ENCODE peak calls at places on chromosomes 5 and 9, in eight cellular contexts. One of them, this sample, is unnamed.

GRCh38 chr5:180375955-180376354 is 22.8 kb upstream of the GFPT2 start:
- DNase-seq in tibial artery: no peak
- DNase-seq in posterior cingulate gyrus: no peak
- DNase-seq in WERI-Rb-1: no peak
- DNase-seq in choroid plexus epithelial cell: no peak
- DNase-seq in GM23248: no peak
- DNase-seq in aorta: no peak
- DNase-seq in endodermal cell: no peak
- DNase-seq in this sample: no peak

GRCh38 chr9:82127993-82128710 is 139.6 kb downstream of the SPATA31D1 start:
- DNase-seq in tibial artery: no peak
- DNase-seq in posterior cingulate gyrus: no peak
- DNase-seq in WERI-Rb-1: no peak
- DNase-seq in choroid plexus epithelial cell: no peak
- DNase-seq in GM23248: no peak
- DNase-seq in aorta: no peak
- DNase-seq in endodermal cell: no peak
- DNase-seq in this sample: no peak

GRCh38 chr5:141760193-141760592 is 78.2 kb upstream of the ARAP3 start:
- DNase-seq in tibial artery: no peak
- DNase-seq in posterior cingulate gyrus: no peak
- DNase-seq in WERI-Rb-1: no peak
- DNase-seq in choroid plexus epithelial cell: no peak
- DNase-seq in GM23248: peak
- DNase-seq in aorta: no peak
- DNase-seq in endodermal cell: no peak
- DNase-seq in this sample: no peak

GRCh38 chr5:72280655-72281069 is 39.4 kb downstream of the MRPS27 start:
- DNase-seq in tibial artery: no peak
- DNase-seq in posterior cingulate gyrus: no peak
- DNase-seq in WERI-Rb-1: peak
- DNase-seq in choroid plexus epithelial cell: peak
- DNase-seq in GM23248: peak
- DNase-seq in aorta: no peak
- DNase-seq in endodermal cell: peak
- DNase-seq in this sample: no peak

GRCh38 chr9:36136894-36137391 is 410 bp downstream of the GLIPR2 start:
- DNase-seq in tibial artery: peak
- DNase-seq in posterior cingulate gyrus: no peak
- DNase-seq in WERI-Rb-1: no peak
- DNase-seq in choroid plexus epithelial cell: no peak
- DNase-seq in GM23248: peak
- DNase-seq in aorta: peak
- DNase-seq in endodermal cell: peak
- DNase-seq in this sample: no peak

GRCh38 chr9:113614843-113615648 is 151.5 kb downstream of the RGS3 start:
- DNase-seq in tibial artery: no peak
- DNase-seq in posterior cingulate gyrus: peak
- DNase-seq in WERI-Rb-1: no peak
- DNase-seq in choroid plexus epithelial cell: peak
- DNase-seq in GM23248: peak
- DNase-seq in aorta: peak
- DNase-seq in endodermal cell: no peak
- DNase-seq in this sample: no peak

GRCh38 chr5:111731638-111732037 is 25.4 kb downstream of the NREP start:
- DNase-seq in tibial artery: no peak
- DNase-seq in posterior cingulate gyrus: no peak
- DNase-seq in WERI-Rb-1: no peak
- DNase-seq in choroid plexus epithelial cell: no peak
- DNase-seq in GM23248: no peak
- DNase-seq in aorta: no peak
- DNase-seq in endodermal cell: no peak
- DNase-seq in this sample: no peak

GRCh38 chr5:69305512-69305911 is 27.1 kb downstream of the CCDC125 start:
- DNase-seq in tibial artery: no peak
- DNase-seq in posterior cingulate gyrus: no peak
- DNase-seq in WERI-Rb-1: no peak
- DNase-seq in choroid plexus epithelial cell: no peak
- DNase-seq in GM23248: no peak
- DNase-seq in aorta: no peak
- DNase-seq in endodermal cell: no peak
- DNase-seq in this sample: no peak

GRCh38 chr9:108784998-108785397 is 70.8 kb downstream of the ACTL7B start:
- DNase-seq in tibial artery: no peak
- DNase-seq in posterior cingulate gyrus: no peak
- DNase-seq in WERI-Rb-1: peak
- DNase-seq in choroid plexus epithelial cell: peak
- DNase-seq in GM23248: peak
- DNase-seq in aorta: no peak
- DNase-seq in endodermal cell: no peak
- DNase-seq in this sample: no peak

GRCh38 chr9:110939053-110939452 is 99.2 kb downstream of the LPAR1 start:
- DNase-seq in tibial artery: no peak
- DNase-seq in posterior cingulate gyrus: no peak
- DNase-seq in WERI-Rb-1: no peak
- DNase-seq in choroid plexus epithelial cell: no peak
- DNase-seq in GM23248: no peak
- DNase-seq in aorta: no peak
- DNase-seq in endodermal cell: no peak
- DNase-seq in this sample: no peak

GRCh38 chr9:92978345-92978875 is 31.1 kb downstream of the FGD3 start:
- DNase-seq in tibial artery: no peak
- DNase-seq in posterior cingulate gyrus: no peak
- DNase-seq in WERI-Rb-1: no peak
- DNase-seq in choroid plexus epithelial cell: no peak
- DNase-seq in GM23248: no peak
- DNase-seq in aorta: no peak
- DNase-seq in endodermal cell: no peak
- DNase-seq in this sample: no peak

GRCh38 chr5:73374520-73375235 is 73.9 kb downstream of the FOXD1 start:
- DNase-seq in tibial artery: no peak
- DNase-seq in posterior cingulate gyrus: no peak
- DNase-seq in WERI-Rb-1: no peak
- DNase-seq in choroid plexus epithelial cell: peak
- DNase-seq in GM23248: peak
- DNase-seq in aorta: no peak
- DNase-seq in endodermal cell: no peak
- DNase-seq in this sample: no peak

GRCh38 chr9:23648651-23649050 is 177.4 kb downstream of the ELAVL2 start:
- DNase-seq in tibial artery: no peak
- DNase-seq in posterior cingulate gyrus: no peak
- DNase-seq in WERI-Rb-1: peak
- DNase-seq in choroid plexus epithelial cell: no peak
- DNase-seq in GM23248: no peak
- DNase-seq in aorta: no peak
- DNase-seq in endodermal cell: no peak
- DNase-seq in this sample: no peak

GRCh38 chr9:126702501-126703329 is 89.0 kb downstream of the LMX1B start:
- DNase-seq in tibial artery: peak
- DNase-seq in posterior cingulate gyrus: no peak
- DNase-seq in WERI-Rb-1: peak
- DNase-seq in choroid plexus epithelial cell: no peak
- DNase-seq in GM23248: peak
- DNase-seq in aorta: peak
- DNase-seq in endodermal cell: peak
- DNase-seq in this sample: no peak

GRCh38 chr9:88741335-88741734 is 206.4 kb downstream of the NXNL2 start:
- DNase-seq in tibial artery: no peak
- DNase-seq in posterior cingulate gyrus: no peak
- DNase-seq in WERI-Rb-1: peak
- DNase-seq in choroid plexus epithelial cell: peak
- DNase-seq in GM23248: no peak
- DNase-seq in aorta: no peak
- DNase-seq in endodermal cell: peak
- DNase-seq in this sample: no peak

GRCh38 chr5:131747180-131748105 is 49.4 kb downstream of the FNIP1 start:
- DNase-seq in tibial artery: no peak
- DNase-seq in posterior cingulate gyrus: no peak
- DNase-seq in WERI-Rb-1: no peak
- DNase-seq in choroid plexus epithelial cell: peak
- DNase-seq in GM23248: peak
- DNase-seq in aorta: no peak
- DNase-seq in endodermal cell: no peak
- DNase-seq in this sample: no peak

GRCh38 chr5:121963409-121963808 is 1.6 kb downstream of the SRFBP1 start:
- DNase-seq in tibial artery: no peak
- DNase-seq in posterior cingulate gyrus: no peak
- DNase-seq in WERI-Rb-1: no peak
- DNase-seq in choroid plexus epithelial cell: no peak
- DNase-seq in GM23248: no peak
- DNase-seq in aorta: no peak
- DNase-seq in endodermal cell: no peak
- DNase-seq in this sample: no peak

GRCh38 chr5:148720257-148720656 is 65.9 kb upstream of the HTR4 start:
- DNase-seq in tibial artery: no peak
- DNase-seq in posterior cingulate gyrus: no peak
- DNase-seq in WERI-Rb-1: no peak
- DNase-seq in choroid plexus epithelial cell: no peak
- DNase-seq in GM23248: no peak
- DNase-seq in aorta: no peak
- DNase-seq in endodermal cell: no peak
- DNase-seq in this sample: no peak

GRCh38 chr5:106757672-106758071 is 913.1 kb downstream of the EFNA5 start:
- DNase-seq in tibial artery: no peak
- DNase-seq in posterior cingulate gyrus: no peak
- DNase-seq in WERI-Rb-1: no peak
- DNase-seq in choroid plexus epithelial cell: no peak
- DNase-seq in GM23248: no peak
- DNase-seq in aorta: no peak
- DNase-seq in endodermal cell: no peak
- DNase-seq in this sample: no peak

GRCh38 chr5:91977599-91977998 is 594.5 kb upstream of the ARRDC3 start:
- DNase-seq in tibial artery: no peak
- DNase-seq in posterior cingulate gyrus: no peak
- DNase-seq in WERI-Rb-1: no peak
- DNase-seq in choroid plexus epithelial cell: no peak
- DNase-seq in GM23248: no peak
- DNase-seq in aorta: no peak
- DNase-seq in endodermal cell: no peak
- DNase-seq in this sample: peak

GRCh38 chr5:73955447-73955846 is 329.5 kb downstream of the ARHGEF28 start:
- DNase-seq in tibial artery: no peak
- DNase-seq in posterior cingulate gyrus: peak
- DNase-seq in WERI-Rb-1: no peak
- DNase-seq in choroid plexus epithelial cell: no peak
- DNase-seq in GM23248: no peak
- DNase-seq in aorta: no peak
- DNase-seq in endodermal cell: no peak
- DNase-seq in this sample: no peak

GRCh38 chr5:142298789-142299188 is 26.0 kb downstream of the SPRY4 start:
- DNase-seq in tibial artery: no peak
- DNase-seq in posterior cingulate gyrus: no peak
- DNase-seq in WERI-Rb-1: no peak
- DNase-seq in choroid plexus epithelial cell: no peak
- DNase-seq in GM23248: no peak
- DNase-seq in aorta: no peak
- DNase-seq in endodermal cell: no peak
- DNase-seq in this sample: no peak

GRCh38 chr9:131330814-131331600 is 41.5 kb downstream of the PLPP7 start:
- DNase-seq in tibial artery: no peak
- DNase-seq in posterior cingulate gyrus: no peak
- DNase-seq in WERI-Rb-1: peak
- DNase-seq in choroid plexus epithelial cell: no peak
- DNase-seq in GM23248: no peak
- DNase-seq in aorta: peak
- DNase-seq in endodermal cell: peak
- DNase-seq in this sample: peak

GRCh38 chr9:126886194-126886830 is 25.9 kb downstream of the ZBTB34 start:
- DNase-seq in tibial artery: no peak
- DNase-seq in posterior cingulate gyrus: no peak
- DNase-seq in WERI-Rb-1: peak
- DNase-seq in choroid plexus epithelial cell: no peak
- DNase-seq in GM23248: no peak
- DNase-seq in aorta: no peak
- DNase-seq in endodermal cell: peak
- DNase-seq in this sample: no peak

GRCh38 chr5:36902353-36902752 is 25.8 kb downstream of the NIPBL start:
- DNase-seq in tibial artery: no peak
- DNase-seq in posterior cingulate gyrus: no peak
- DNase-seq in WERI-Rb-1: no peak
- DNase-seq in choroid plexus epithelial cell: no peak
- DNase-seq in GM23248: no peak
- DNase-seq in aorta: no peak
- DNase-seq in endodermal cell: no peak
- DNase-seq in this sample: no peak

GRCh38 chr5:128053291-128053954 is 30.1 kb upstream of the SLC12A2 start:
- DNase-seq in tibial artery: no peak
- DNase-seq in posterior cingulate gyrus: no peak
- DNase-seq in WERI-Rb-1: no peak
- DNase-seq in choroid plexus epithelial cell: peak
- DNase-seq in GM23248: no peak
- DNase-seq in aorta: no peak
- DNase-seq in endodermal cell: no peak
- DNase-seq in this sample: no peak

GRCh38 chr5:72468606-72469005 is 38.6 kb downstream of the ZNF366 start:
- DNase-seq in tibial artery: no peak
- DNase-seq in posterior cingulate gyrus: no peak
- DNase-seq in WERI-Rb-1: no peak
- DNase-seq in choroid plexus epithelial cell: no peak
- DNase-seq in GM23248: no peak
- DNase-seq in aorta: no peak
- DNase-seq in endodermal cell: no peak
- DNase-seq in this sample: no peak